ENCODE peak calls at places on chromosomes 13 and 19, in nine cellular contexts. R, C, M, L, W, K, A, G and I are unnamed samples.
A peak's percentile ranks its signal among the peaks of the same experiment; 100 is the strongest.

GRCh38 chr19:39408392-39409206 is 2.0 kb downstream of the ZFP36 start:
- DNase-seq in L (peak; percentile 53), A (no peak), G (no peak), K (no peak), R (no peak), C (no peak), W (no peak), M (no peak), I (no peak)

GRCh38 chr13:75423383-75423782 is 58.6 kb downstream of the TBC1D4 start:
- DNase-seq in M (no peak), L (no peak), C (no peak), W (no peak), A (no peak), G (no peak), K (no peak), R (no peak), I (no peak)

GRCh38 chr13:63279136-63279535 is 1863.5 kb upstream of the PCDH20 start:
- DNase-seq in W (no peak), K (no peak), R (no peak), G (no peak), A (no peak), L (no peak), C (no peak), M (no peak), I (no peak)

GRCh38 chr19:6076675-6077463 is 33.4 kb downstream of the RFX2 start:
- DNase-seq in W (peak; percentile 88), G (no peak), C (no peak), K (peak; percentile 77), L (no peak), A (no peak), R (no peak), M (peak; percentile 98), I (peak; percentile 93)

GRCh38 chr13:20760872-20761271 is 12.9 kb downstream of the EEF1AKMT1 start:
- DNase-seq in L (no peak), W (no peak), C (no peak), G (no peak), M (no peak), A (no peak), K (no peak), R (no peak), I (no peak)

GRCh38 chr13:34357435-34358232 is 539.7 kb downstream of the RFC3 start:
- DNase-seq in W (peak; percentile 66), L (no peak), M (peak; percentile 58), A (no peak), K (peak; percentile 28), G (no peak), C (no peak), R (no peak), I (peak; percentile 70)

GRCh38 chr13:57627663-57628062 is 3.9 kb upstream of the PCDH17 start:
- DNase-seq in G (no peak), A (no peak), C (no peak), L (no peak), W (no peak), R (no peak), K (no peak), M (no peak), I (no peak)

GRCh38 chr13:92972751-92973150 is 253.9 kb upstream of the GPC6 start:
- DNase-seq in R (no peak), L (no peak), W (no peak), G (no peak), K (no peak), A (no peak), C (no peak), M (no peak), I (no peak)

GRCh38 chr13:59086147-59086546 is 1077.6 kb downstream of the DIAPH3 start:
- DNase-seq in A (no peak), W (peak; percentile 2), R (no peak), L (no peak), M (no peak), C (no peak), K (peak; percentile 73), G (no peak), I (no peak)

GRCh38 chr19:15087182-15087581 is 5.2 kb downstream of the OR1I1 start:
- DNase-seq in G (no peak), L (no peak), A (no peak), K (no peak), C (no peak), M (no peak), W (no peak), R (no peak), I (no peak)

GRCh38 chr13:113817860-113818691 is 45.8 kb downstream of the GAS6 start:
- DNase-seq in C (no peak), G (no peak), K (no peak), L (no peak), A (no peak), W (no peak), M (no peak), R (no peak), I (no peak)

GRCh38 chr13:112844879-112845278 is 124.1 kb upstream of the MCF2L start:
- DNase-seq in R (no peak), C (no peak), L (no peak), A (no peak), M (no peak), K (no peak), W (no peak), G (no peak), I (no peak)